ENCODE peak calls at places on chromosome 4, in five cellular contexts. Y is pancreas, Z is SK-N-SH, B is tibial nerve, X is cardiac fibroblast. Q is an unnamed sample.

GRCh38 chr4:6953751-6954380 is 44.2 kb downstream of the TBC1D14 start:
- DNase-seq in X (peak; percentile 76), B (peak; percentile 42), Y (peak; percentile 71), Z (peak; percentile 61), Q (peak; percentile 11)

GRCh38 chr4:84800256-84800655 is 166.2 kb downstream of the WDFY3 start:
- DNase-seq in B (no peak), Y (no peak), X (peak; percentile 58), Z (no peak), Q (no peak)

GRCh38 chr4:184403384-184403781 is 71.0 kb downstream of the IRF2 start:
- DNase-seq in Y (no peak), X (peak; percentile 36), B (no peak), Z (no peak), Q (no peak)

GRCh38 chr4:142350886-142351285 is 495.2 kb downstream of the INPP4B start:
- DNase-seq in Z (no peak), X (no peak), Y (no peak), B (no peak), Q (no peak)

GRCh38 chr4:182245541-182246245 is 2.5 kb downstream of the TENM3 start:
- DNase-seq in B (no peak), Y (no peak), Z (no peak), X (no peak), Q (no peak)

GRCh38 chr4:681736-682451 is 7.1 kb downstream of the SLC49A3 start:
- DNase-seq in B (no peak), X (no peak), Y (peak; percentile 77), Z (peak; percentile 88), Q (no peak)

GRCh38 chr4:1871471-1872021 is 353 bp downstream of the NSD2 start:
- DNase-seq in X (no peak), B (no peak), Y (peak; percentile 75), Z (peak; percentile 85), Q (no peak)

GRCh38 chr4:107896158-107896645 is 35.1 kb upstream of the CYP2U1 start:
- DNase-seq in Y (no peak), B (no peak), Z (no peak), X (peak; percentile 97), Q (peak; percentile 96)

GRCh38 chr4:21901831-21902230 is 46.7 kb downstream of the KCNIP4 start:
- DNase-seq in Y (no peak), Z (no peak), X (peak; percentile 75), B (no peak), Q (no peak)

GRCh38 chr4:1883583-1883982 is 12.4 kb downstream of the NSD2 start:
- DNase-seq in Z (no peak), Y (no peak), B (no peak), X (no peak), Q (no peak)

GRCh38 chr4:7898385-7898784 is 41.3 kb downstream of the AFAP1 start:
- DNase-seq in Y (no peak), X (no peak), Z (no peak), B (no peak), Q (no peak)

GRCh38 chr4:144411700-144412099 is 234.3 kb upstream of the HHIP start:
- DNase-seq in B (no peak), Z (no peak), Y (no peak), X (no peak), Q (no peak)

GRCh38 chr4:158481811-158482210 is 39.9 kb upstream of the RXFP1 start:
- DNase-seq in B (no peak), Z (no peak), X (no peak), Y (no peak), Q (no peak)

GRCh38 chr4:7323872-7324650 is 110.7 kb downstream of the PSAPL1 start:
- DNase-seq in Y (no peak), B (no peak), X (no peak), Z (no peak), Q (no peak)

GRCh38 chr4:10164877-10165283 is 48.3 kb upstream of the WDR1 start:
- DNase-seq in B (no peak), Z (peak; percentile 55), Y (no peak), X (peak; percentile 73), Q (no peak)

GRCh38 chr4:16627999-16628398 is 270.4 kb downstream of the LDB2 start:
- DNase-seq in Y (no peak), X (peak; percentile 95), B (no peak), Z (no peak), Q (peak; percentile 60)

GRCh38 chr4:3340038-3340702 is 47.3 kb downstream of the RGS12 start:
- DNase-seq in Y (no peak), Z (no peak), X (no peak), B (no peak), Q (no peak)

GRCh38 chr4:3338976-3339531 is 46.2 kb downstream of the RGS12 start:
- DNase-seq in X (no peak), Z (no peak), Y (no peak), B (no peak), Q (no peak)

GRCh38 chr4:3338321-3338838 is 45.6 kb downstream of the RGS12 start:
- DNase-seq in X (no peak), Z (no peak), B (no peak), Y (no peak), Q (no peak)

GRCh38 chr4:3340703-3341088 is 47.9 kb downstream of the RGS12 start:
- DNase-seq in B (no peak), Z (no peak), Y (peak; percentile 92), X (no peak), Q (no peak)

DNA sequence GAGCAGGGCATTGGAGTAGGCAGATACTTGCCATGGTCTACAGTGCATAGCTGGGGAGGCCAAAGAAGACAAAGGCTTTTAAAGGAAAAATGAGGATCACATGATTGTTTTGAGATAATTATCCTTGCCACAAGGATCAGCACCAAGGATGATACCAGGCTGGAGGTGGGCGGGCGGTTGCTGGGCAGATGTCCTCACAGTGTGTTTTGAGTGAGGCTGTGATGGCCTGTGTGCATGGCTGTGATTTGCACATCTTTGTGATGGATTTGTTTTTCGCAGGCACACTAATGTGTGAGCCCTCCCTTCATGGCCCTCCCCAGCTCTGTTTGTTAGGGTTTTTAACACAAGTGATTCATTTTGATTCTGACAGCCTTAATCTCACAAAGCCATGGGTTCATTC is 46.7 kb downstream of the RGS12 start:
- DNase-seq in Y (no peak), X (no peak), Z (no peak), B (no peak), Q (no peak)
- H3K4me3 ChIP-seq in Y (no peak overlapping the region), X (no peak overlapping the region), Z (no peak overlapping the region), B (no peak overlapping the region), Q (no peak overlapping the region)

DNA sequence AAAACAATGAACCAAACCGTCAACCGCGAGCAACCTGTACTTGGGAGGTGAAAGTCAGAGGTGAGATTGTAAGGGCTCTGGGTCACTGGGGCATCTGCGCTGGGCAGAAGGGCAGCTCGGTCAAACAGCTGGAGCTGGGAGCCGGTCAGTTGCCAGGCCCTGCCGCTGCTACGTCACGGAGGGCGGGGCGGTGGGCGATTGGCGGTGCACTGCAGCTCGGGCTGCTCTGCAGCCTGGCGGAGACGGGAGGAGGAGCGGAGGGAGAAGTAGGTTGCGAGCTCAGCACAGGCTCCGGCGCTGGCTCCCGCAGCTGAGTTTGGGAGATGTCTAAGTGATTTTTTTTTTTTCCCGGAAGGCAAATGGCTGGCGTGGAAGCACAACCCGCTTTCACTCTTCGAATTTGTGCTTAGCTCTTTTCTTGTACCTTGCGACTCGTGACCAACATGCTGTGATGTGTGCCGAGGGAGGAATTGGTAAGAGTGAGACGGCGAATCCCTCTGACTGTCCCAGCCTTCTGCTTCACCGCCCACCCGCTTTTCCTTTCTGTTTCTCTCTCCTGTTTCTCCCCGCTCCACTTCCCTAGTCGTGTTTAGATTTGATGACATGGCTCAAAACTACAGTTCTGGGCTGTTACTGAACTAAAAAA is at the start of gene ATP10D:
- DNase-seq in Z (peak; percentile 89), B (peak; percentile 91), Y (peak; percentile 96), X (peak; percentile 94), Q (peak; percentile 79)
- TF ChIP-seq CTCF in Z (no peak), B (peak; percentile 32), Y (no peak), X (peak; percentile 16), Q (peak; percentile 18)

DNA sequence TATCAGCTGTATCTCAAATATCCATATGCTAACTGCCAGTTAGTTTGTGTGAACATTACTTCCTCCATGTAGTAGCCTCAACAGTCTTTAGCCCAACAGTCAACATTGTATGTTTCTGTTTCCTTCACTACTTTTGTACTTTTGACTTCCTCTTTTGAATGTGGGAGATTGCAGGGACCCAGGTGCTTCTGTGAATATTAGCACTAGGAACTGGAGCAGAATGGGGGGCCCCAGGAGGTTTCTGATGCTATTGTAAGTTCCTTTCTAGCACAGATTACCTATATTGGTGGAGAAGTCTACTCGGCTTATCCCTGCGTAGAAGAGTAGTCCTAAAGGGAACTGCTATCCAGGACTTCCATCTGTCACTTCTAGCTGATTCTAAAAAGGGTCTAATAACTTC is 2.3 kb downstream of the PLAC8 start:
- DNase-seq in Y (no peak), Z (no peak), B (no peak), X (no peak), Q (no peak)
- H3K4me3 ChIP-seq in Y (no peak overlapping the region), Z (no peak overlapping the region), B (no peak overlapping the region), X (no peak overlapping the region), Q (no peak overlapping the region)

GRCh38 chr4:128600996-128601857 is 208.3 kb upstream of the JADE1 start:
- DNase-seq in Y (peak; percentile 77), Z (peak; percentile 31), X (peak; percentile 99), B (peak; percentile 25), Q (peak; percentile 94)
- TF ChIP-seq CTCF in Y (no peak), Z (no peak), X (no peak), B (no peak), Q (no peak)

GRCh38 chr4:168188754-168189153 is 96.4 kb downstream of the ANXA10 start:
- DNase-seq in Y (no peak), B (no peak), Z (no peak), X (no peak), Q (no peak)
- H3K4me3 ChIP-seq in Y (no peak overlapping the region), B (no peak overlapping the region), Z (no peak overlapping the region), X (no peak overlapping the region), Q (no peak overlapping the region)

GRCh38 chr4:101791189-101791572 is 651 bp downstream of the BANK1 start:
- DNase-seq in Z (no peak), Y (no peak), B (no peak), X (no peak), Q (no peak)

GRCh38 chr4:101792056-101792575 is 1.6 kb downstream of the BANK1 start:
- DNase-seq in B (no peak), X (no peak), Y (no peak), Z (no peak), Q (no peak)

GRCh38 chr4:101787917-101788316 is 2.6 kb upstream of the BANK1 start:
- DNase-seq in Y (no peak), Z (no peak), X (no peak), B (no peak), Q (no peak)

GRCh38 chr4:101793397-101793796 is 2.9 kb downstream of the BANK1 start:
- DNase-seq in X (no peak), Y (no peak), B (no peak), Z (no peak), Q (no peak)

DNA sequence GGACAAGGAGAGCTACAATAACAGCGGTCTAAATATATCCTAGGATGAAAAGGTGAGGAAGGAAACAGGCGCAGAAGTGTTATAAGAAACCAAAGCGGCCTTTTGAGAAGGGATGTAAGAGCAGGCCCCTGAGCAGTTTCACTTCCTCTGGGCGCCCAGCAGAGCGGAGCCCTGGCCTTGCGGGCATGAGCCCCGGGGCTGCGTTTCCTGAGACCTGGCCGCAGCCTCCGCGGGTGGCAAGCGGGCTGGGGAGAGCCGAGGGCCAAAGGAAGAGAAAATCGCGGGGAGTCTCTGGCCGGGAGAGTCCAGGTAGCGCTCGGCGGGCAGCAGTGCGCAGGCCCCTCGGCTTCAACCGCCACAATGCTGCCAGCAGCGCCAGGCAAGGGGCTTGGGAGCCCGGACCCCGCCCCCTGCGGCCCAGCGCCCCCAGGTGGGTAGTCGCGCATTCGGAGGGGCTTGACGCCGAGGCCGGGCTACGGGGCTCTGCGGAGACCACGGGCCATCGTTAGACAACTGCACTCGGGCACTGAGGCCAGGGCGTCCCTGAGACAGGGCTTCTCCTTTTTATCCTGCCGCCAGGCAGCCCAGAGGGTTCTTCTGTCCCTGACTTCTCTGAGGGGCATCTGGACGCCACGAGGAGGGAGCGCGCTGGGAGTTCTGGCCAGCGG is at the start of gene BANK1:
- DNase-seq in Y (peak; percentile 47), Z (peak; percentile 11), X (peak; percentile 43), B (no peak), Q (no peak)
- TF ChIP-seq CTCF in Y (no peak), Z (no peak), X (peak; percentile 29), B (no peak), Q (no peak)

Q was measured in astrocyte of the cerebellum.